ENCODE peak calls at places on chromosome 13, in eight cellular contexts. C is body of pancreas; V is sigmoid colon; W is neuronal stem cell; F is tibial artery; B is CD8-positive, alpha-beta T cell; H is cardiac muscle cell; A is heart right ventricle. D is an unnamed sample.

GRCh38 chr13:73090116-73090811 is 31.5 kb downstream of the KLF5 start:
- DNase-seq in A (no peak), B (no peak), F (no peak), V (no peak), H (no peak), W (no peak), C (peak), D (no peak)

GRCh38 chr13:35699805-35700204 is 223.3 kb upstream of the MAB21L1 start:
- DNase-seq in V (peak), H (no peak), F (peak), A (no peak), C (no peak), B (no peak), W (no peak), D (no peak)

GRCh38 chr13:76116931-76117330 is 480.8 kb downstream of the LMO7 start:
- DNase-seq in H (no peak), A (no peak), B (no peak), V (no peak), C (no peak), F (no peak), W (no peak), D (no peak)

GRCh38 chr13:79318664-79319063 is 87.4 kb downstream of the RBM26 start:
- DNase-seq in A (no peak), B (no peak), H (no peak), F (no peak), V (no peak), W (no peak), C (no peak), D (no peak)

GRCh38 chr13:24630851-24631341 is 49.3 kb upstream of the ATP12A start:
- DNase-seq in F (no peak), B (no peak), H (peak), A (no peak), V (no peak), W (peak), C (no peak), D (no peak)

GRCh38 chr13:107809125-107809524 is 406.2 kb downstream of the LIG4 start:
- DNase-seq in C (no peak), B (no peak), H (no peak), V (no peak), F (no peak), W (no peak), A (no peak), D (no peak)

GRCh38 chr13:26200811-26201210 is 21.3 kb downstream of the RNF6 start:
- DNase-seq in A (no peak), F (no peak), B (no peak), V (no peak), C (no peak), W (no peak), H (no peak), D (no peak)

GRCh38 chr13:99806671-99807070 is 164.9 kb downstream of the ZIC5 start:
- DNase-seq in V (no peak), A (no peak), F (no peak), H (no peak), C (no peak), W (no peak), B (no peak), D (no peak)

GRCh38 chr13:110618167-110618566 is 2.8 kb downstream of the NAXD start:
- DNase-seq in C (no peak), W (no peak), B (no peak), H (no peak), A (no peak), V (no peak), F (no peak), D (no peak)

GRCh38 chr13:72221276-72221962 is 354.4 kb upstream of the DACH1 start:
- DNase-seq in F (no peak), V (no peak), A (no peak), W (no peak), B (no peak), C (peak), H (peak), D (no peak)

GRCh38 chr13:62879071-62879470 is 1463.4 kb upstream of the PCDH20 start:
- DNase-seq in F (no peak), W (no peak), V (no peak), A (no peak), H (no peak), C (no peak), B (no peak), D (no peak)

GRCh38 chr13:39417643-39418042 is 185.3 kb downstream of the LHFPL6 start:
- DNase-seq in F (no peak), H (no peak), C (no peak), A (no peak), B (no peak), W (peak), V (no peak), D (no peak)

GRCh38 chr13:67064920-67065319 is 165.2 kb downstream of the PCDH9 start:
- DNase-seq in F (no peak), H (no peak), B (no peak), C (no peak), W (no peak), V (no peak), A (no peak), D (no peak)
- H3K27ac ChIP-seq in F (no peak), H (no peak), B (no peak), C (no peak), W (no peak), V (no peak), A (no peak), D (no peak)

GRCh38 chr13:33494596-33495214 is 209.2 kb upstream of the STARD13 start:
- DNase-seq in V (no peak), B (no peak), F (no peak), W (no peak), H (no peak), A (no peak), C (no peak), D (no peak)
- H3K27ac ChIP-seq in V (no peak), B (no peak), F (peak), W (no peak), H (no peak), A (no peak), C (no peak), D (no peak)

DNA sequence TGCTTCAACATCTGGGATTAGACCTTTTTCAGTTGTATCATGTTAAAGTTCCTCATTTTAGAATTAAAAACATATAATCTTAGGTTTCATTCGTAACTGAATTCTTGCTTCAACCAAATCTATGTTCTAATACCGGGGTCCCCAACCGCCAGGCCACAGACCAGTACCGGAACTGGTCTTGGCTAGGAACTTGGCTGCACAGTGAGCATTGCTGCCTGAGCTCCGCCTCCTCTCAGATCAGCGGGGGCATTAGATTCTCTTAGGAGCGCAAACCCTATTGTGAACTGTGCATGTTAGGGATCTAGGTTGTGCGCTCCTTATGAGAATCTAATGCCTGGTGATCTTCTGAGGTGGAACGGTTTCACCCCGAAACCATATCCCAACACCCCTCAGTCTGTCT is 19.2 kb downstream of the ITM2B start:
- DNase-seq in B (no peak), W (no peak), C (no peak), F (no peak), H (no peak), A (no peak), V (no peak), D (no peak)
- H3K27ac ChIP-seq in B (no peak), W (no peak), C (no peak), F (no peak), H (no peak), A (peak), V (no peak), D (peak)

GRCh38 chr13:96650301-96650886 is 343.9 kb downstream of the OXGR1 start:
- DNase-seq in A (no peak), F (no peak), H (no peak), C (no peak), B (no peak), W (no peak), V (no peak), D (no peak)

GRCh38 chr13:96652506-96652905 is 341.8 kb downstream of the OXGR1 start:
- DNase-seq in H (no peak), W (no peak), A (no peak), V (no peak), B (no peak), C (no peak), F (no peak), D (no peak)

GRCh38 chr13:96651598-96651997 is 342.7 kb downstream of the OXGR1 start:
- DNase-seq in V (no peak), H (no peak), B (no peak), F (no peak), C (no peak), W (no peak), A (no peak), D (no peak)
- H3K27ac ChIP-seq in V (no peak), H (no peak), B (no peak), F (no peak), C (no peak), W (no peak), A (no peak), D (no peak)

GRCh38 chr13:44305216-44305615 is 68.4 kb upstream of the SERP2 start:
- DNase-seq in A (no peak), H (no peak), F (no peak), W (no peak), C (no peak), B (no peak), V (no peak), D (no peak)

GRCh38 chr13:44302233-44302632 is 71.4 kb upstream of the SERP2 start:
- DNase-seq in B (no peak), V (no peak), W (no peak), C (no peak), F (no peak), H (no peak), A (no peak), D (no peak)

GRCh38 chr13:44304433-44304725 is 69.2 kb upstream of the SERP2 start:
- DNase-seq in W (no peak), A (no peak), F (no peak), H (no peak), B (no peak), V (no peak), C (no peak), D (no peak)

GRCh38 chr13:44302948-44303575 is 70.6 kb upstream of the SERP2 start:
- DNase-seq in F (no peak), W (no peak), V (peak), H (no peak), C (no peak), A (no peak), B (no peak), D (no peak)

DNA sequence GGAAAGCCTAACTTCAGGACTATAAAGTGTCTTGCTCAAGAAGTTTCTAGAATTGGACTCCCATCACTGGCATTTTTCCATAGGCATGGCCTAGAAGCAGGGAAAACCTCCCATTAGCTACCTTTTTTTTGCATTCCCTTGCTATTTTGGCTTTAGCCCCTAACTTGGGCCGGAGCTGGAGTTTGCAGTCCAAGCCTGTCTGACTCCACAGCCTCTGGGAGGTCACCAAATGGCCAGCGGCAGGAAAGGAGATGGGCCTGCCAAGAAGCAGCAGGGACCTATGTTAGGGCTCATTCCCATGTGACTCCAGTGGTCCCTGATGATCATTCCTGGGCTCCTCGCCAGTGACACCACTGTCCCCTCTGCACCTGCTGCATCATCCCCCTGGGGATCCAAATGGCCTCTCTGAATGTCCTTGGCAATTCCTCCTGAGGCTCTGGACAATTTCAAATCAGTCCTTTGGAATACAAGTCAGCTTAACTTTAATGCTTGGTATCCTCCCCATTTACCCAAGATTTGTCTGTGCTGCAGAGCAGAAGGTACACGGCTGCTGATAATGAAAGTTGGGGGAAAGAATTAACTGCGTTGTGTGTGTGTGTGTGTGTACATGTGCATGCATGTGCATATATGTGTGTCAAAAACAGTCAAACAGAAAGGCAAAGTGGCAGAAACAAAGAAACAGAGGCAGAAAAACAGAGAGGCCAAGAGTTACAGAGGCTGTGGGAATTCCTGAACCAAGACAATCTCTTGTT is 69.8 kb upstream of the SERP2 start:
- DNase-seq in V (peak), F (peak), B (no peak), A (peak), W (no peak), C (peak), H (no peak), D (peak)
- H3K27ac ChIP-seq in V (peak), F (peak), B (no peak), A (no peak), W (no peak), C (no peak), H (no peak), D (no peak)

GRCh38 chr13:103033999-103034398 is 32.2 kb downstream of the SLC10A2 start:
- DNase-seq in W (no peak), V (no peak), H (no peak), C (no peak), B (no peak), F (no peak), A (no peak), D (no peak)
- H3K27ac ChIP-seq in W (no peak), V (no peak), H (no peak), C (no peak), B (no peak), F (no peak), A (no peak), D (no peak)

GRCh38 chr13:95226051-95226450 is 75.2 kb downstream of the ABCC4 start:
- DNase-seq in C (no peak), F (no peak), H (no peak), A (no peak), V (no peak), W (no peak), B (no peak), D (no peak)
- H3K27ac ChIP-seq in C (no peak), F (no peak), H (no peak), A (no peak), V (no peak), W (no peak), B (no peak), D (no peak)

GRCh38 chr13:44141213-44141724 is 232.4 kb upstream of the SERP2 start:
- DNase-seq in C (peak), B (no peak), F (no peak), A (no peak), W (no peak), H (peak), V (no peak), D (no peak)

GRCh38 chr13:44142911-44143665 is 230.5 kb upstream of the SERP2 start:
- DNase-seq in B (no peak), A (no peak), F (no peak), C (no peak), V (no peak), H (no peak), W (no peak), D (no peak)

GRCh38 chr13:44140146-44140545 is 233.5 kb upstream of the SERP2 start:
- DNase-seq in F (no peak), H (no peak), B (no peak), C (no peak), A (no peak), V (no peak), W (no peak), D (no peak)

GRCh38 chr13:44141725-44142539 is 231.7 kb upstream of the SERP2 start:
- DNase-seq in C (peak), A (peak), V (peak), F (peak), B (peak), W (peak), H (peak), D (peak)

DNA sequence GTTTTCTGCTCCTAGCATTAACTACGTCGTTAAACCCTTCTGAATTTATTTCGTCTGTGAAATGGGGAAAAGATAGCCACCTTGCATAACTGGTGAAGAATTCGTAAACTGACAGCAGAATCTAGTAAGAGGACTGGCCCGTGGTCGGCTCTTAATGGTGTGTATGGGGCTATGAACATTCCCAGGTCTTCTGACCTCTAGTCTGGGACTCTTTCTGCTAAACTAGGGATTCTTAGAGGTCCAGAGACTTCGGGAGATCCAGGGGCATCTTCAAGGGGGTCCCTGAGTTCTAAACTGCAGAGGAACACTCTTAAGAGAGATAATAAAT is 231.1 kb upstream of the SERP2 start:
- DNase-seq in B (no peak), W (no peak), A (no peak), V (no peak), C (no peak), F (no peak), H (no peak), D (no peak)
- H3K27ac ChIP-seq in B (peak), W (no peak), A (peak), V (peak), C (peak), F (peak), H (peak), D (peak)

GRCh38 chr13:46640843-46641242 is 87.9 kb downstream of the LRCH1 start:
- DNase-seq in F (no peak), A (no peak), C (no peak), H (no peak), V (no peak), B (no peak), W (no peak), D (no peak)

GRCh38 chr13:46642254-46642653 is 89.3 kb downstream of the LRCH1 start:
- DNase-seq in W (no peak), F (no peak), B (no peak), H (no peak), V (no peak), A (no peak), C (no peak), D (no peak)

GRCh38 chr13:46639033-46639981 is 86.3 kb downstream of the LRCH1 start:
- DNase-seq in F (no peak), V (no peak), H (peak), B (no peak), W (no peak), A (no peak), C (no peak), D (no peak)

GRCh38 chr13:46643165-46643777 is 90.3 kb downstream of the LRCH1 start:
- DNase-seq in C (no peak), B (no peak), F (no peak), V (no peak), H (peak), W (no peak), A (no peak), D (no peak)

GRCh38 chr13:46641274-46642081 is 88.5 kb downstream of the LRCH1 start:
- DNase-seq in C (no peak), V (no peak), A (peak), B (no peak), H (no peak), W (no peak), F (no peak), D (no peak)
- H3K27ac ChIP-seq in C (no peak), V (peak), A (peak), B (no peak), H (no peak), W (no peak), F (peak), D (no peak)

D was measured in ovary.